ENCODE peak calls at places on chromosomes 13 and 19, in six cellular contexts. G, A, V, F, L and S are unnamed samples.

GRCh38 chr13:47893527-47893926 is 107.5 kb downstream of the SUCLA2 start:
- DNase-seq in G (no peak), A (no peak), V (no peak), F (no peak), L (no peak), S (no peak)

GRCh38 chr13:95323930-95324662 is 22.8 kb upstream of the ABCC4 start:
- DNase-seq in A (no peak), L (no peak), V (no peak), F (no peak), G (no peak), S (peak; percentile 87)

GRCh38 chr13:22114630-22115311 is 443.9 kb downstream of the FGF9 start:
- DNase-seq in A (peak; percentile 99), L (no peak), V (peak; percentile 81), F (no peak), G (no peak), S (no peak)

GRCh38 chr13:110541526-110541920 is 20.0 kb downstream of the RAB20 start:
- DNase-seq in V (no peak), G (no peak), A (no peak), L (no peak), F (no peak), S (no peak)

GRCh38 chr13:27053902-27054595 is 117.6 kb downstream of the USP12 start:
- DNase-seq in L (no peak), F (peak; percentile 29), V (peak; percentile 24), G (no peak), A (no peak), S (peak; percentile 18)

GRCh38 chr13:23776698-23777570 is 112.3 kb downstream of the MIPEP start:
- DNase-seq in V (no peak), L (no peak), G (no peak), A (peak; percentile 56), F (no peak), S (no peak)

GRCh38 chr19:10182847-10183246 is 11.9 kb downstream of the DNMT1 start:
- DNase-seq in L (no peak), G (no peak), V (no peak), F (no peak), A (no peak), S (no peak)

GRCh38 chr13:47555235-47555634 is 445.8 kb downstream of the SUCLA2 start:
- DNase-seq in A (no peak), V (no peak), F (no peak), L (no peak), G (no peak), S (no peak)

GRCh38 chr13:62040078-62040477 is 624.4 kb upstream of the PCDH20 start:
- DNase-seq in V (no peak), L (no peak), F (no peak), A (no peak), G (no peak), S (no peak)

GRCh38 chr19:42478765-42479307 is 36.1 kb upstream of the CXCL17 start:
- DNase-seq in V (no peak), F (no peak), L (no peak), G (no peak), A (no peak), S (no peak)

GRCh38 chr19:42474743-42475142 is 32.0 kb upstream of the CXCL17 start:
- DNase-seq in F (no peak), V (no peak), A (no peak), L (no peak), G (no peak), S (no peak)

GRCh38 chr19:42475366-42475765 is 32.6 kb upstream of the CXCL17 start:
- DNase-seq in G (no peak), L (no peak), F (no peak), V (no peak), A (no peak), S (no peak)

GRCh38 chr19:42477933-42478332 is 35.2 kb upstream of the CXCL17 start:
- DNase-seq in F (no peak), L (no peak), A (no peak), G (no peak), V (no peak), S (no peak)

DNA sequence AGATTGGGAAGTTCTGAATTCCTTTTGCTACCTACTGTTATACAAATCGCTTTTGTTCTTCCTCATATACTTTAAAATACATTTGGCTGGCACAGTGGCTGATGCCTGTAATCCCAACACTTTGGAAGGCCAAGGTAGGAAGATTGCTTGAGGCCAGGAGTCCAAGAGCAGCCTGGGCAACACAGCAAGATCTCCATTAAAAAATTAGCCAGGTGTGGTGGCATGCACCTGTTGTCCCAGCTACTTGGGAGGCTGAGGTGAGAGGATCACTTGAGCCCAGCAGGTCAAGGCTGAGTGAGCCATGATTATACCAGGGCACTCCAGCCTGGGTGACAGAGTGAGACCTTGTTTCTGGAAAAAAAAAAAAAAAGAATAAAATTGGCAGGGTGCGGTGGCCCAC is 34.4 kb upstream of the CXCL17 start:
- DNase-seq in G (no peak), V (no peak), L (no peak), F (no peak), A (no peak), S (no peak)
- TF ChIP-seq MAX in G (no peak), V (no peak), L (no peak), F (no peak), A (no peak), S (no peak)

GRCh38 chr13:25032160-25032559 is 63.8 kb upstream of the PABPC3 start:
- DNase-seq in F (no peak), V (no peak), L (no peak), A (no peak), G (no peak), S (no peak)

GRCh38 chr13:25037057-25037813 is 58.7 kb upstream of the PABPC3 start:
- DNase-seq in L (no peak), F (peak; percentile 67), V (peak; percentile 73), G (peak; percentile 55), A (no peak), S (peak; percentile 46)

DNA sequence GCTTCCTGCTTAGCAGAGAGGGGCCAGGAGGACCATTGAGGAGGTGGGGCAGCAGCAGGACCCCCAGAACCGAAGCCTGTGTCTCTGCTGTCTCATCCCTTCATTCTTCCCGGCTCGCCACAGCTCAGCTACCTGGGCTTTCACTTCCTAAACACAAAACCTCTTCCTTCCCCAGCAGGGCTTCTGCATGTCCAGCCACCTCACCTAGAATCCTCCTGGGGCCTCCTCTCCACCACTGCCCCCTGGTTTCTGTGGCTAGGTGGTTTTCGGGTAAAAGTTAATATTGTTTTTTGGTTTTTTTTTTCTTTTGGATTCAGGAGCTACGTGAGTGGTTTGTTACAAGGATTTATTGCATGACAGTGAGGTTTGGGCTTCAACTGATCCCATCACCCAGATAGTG is 61.8 kb upstream of the PABPC3 start:
- DNase-seq in F (no peak), A (no peak), L (no peak), V (no peak), G (no peak), S (no peak)
- TF ChIP-seq MAX in F (no peak), A (no peak), L (no peak), V (no peak), G (no peak), S (no peak)

GRCh38 chr13:73596382-73596781 is 537.6 kb downstream of the KLF5 start:
- DNase-seq in G (no peak), L (no peak), A (no peak), V (no peak), F (no peak), S (no peak)
- TF ChIP-seq MAX in G (no peak), L (no peak), A (no peak), V (no peak), F (no peak), S (no peak)

DNA sequence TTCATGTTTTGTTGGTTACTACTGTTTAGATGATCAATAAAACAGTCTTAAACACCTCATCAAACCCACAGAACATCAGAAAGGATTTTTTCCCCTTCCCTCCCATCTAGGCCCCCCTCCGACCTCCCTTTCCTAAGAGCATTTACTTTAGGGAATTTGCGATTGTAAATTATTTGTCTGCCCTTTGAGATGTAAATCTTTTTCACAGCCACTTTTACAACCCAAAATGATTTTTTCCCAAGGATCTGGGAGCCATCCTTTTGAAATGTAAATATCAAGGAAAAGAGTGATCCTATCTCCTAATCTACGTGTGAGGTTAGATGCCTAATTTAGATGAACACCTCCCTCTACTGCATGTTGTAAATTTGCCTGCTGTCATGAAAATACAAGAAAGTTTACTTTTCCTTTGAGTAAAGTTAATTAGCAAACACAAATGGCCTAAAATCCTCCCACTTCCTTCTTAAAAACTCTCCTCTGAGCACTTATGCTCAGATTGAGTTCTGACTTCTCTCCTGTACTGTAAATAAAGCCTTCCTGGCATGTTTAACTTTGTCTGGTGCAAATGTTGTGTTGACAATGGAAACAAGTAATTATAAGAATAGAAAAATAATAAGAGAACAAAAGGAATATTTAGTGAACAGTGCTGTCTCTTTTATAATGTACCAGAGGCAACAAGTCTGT is 1646.9 kb upstream of the SPRY2 start:
- DNase-seq in F (no peak), V (no peak), L (no peak), G (no peak), A (no peak), S (no peak)
- TF ChIP-seq MAX in F (no peak), V (no peak), L (no peak), G (no peak), A (no peak), S (no peak)

GRCh38 chr19:1563251-1563650 is 4.9 kb downstream of the MEX3D start:
- DNase-seq in V (no peak), G (no peak), A (no peak), L (no peak), F (no peak), S (no peak)

GRCh38 chr19:1568320-1569019 is at the start of gene MEX3D:
- DNase-seq in G (peak; percentile 67), F (peak; percentile 67), A (no peak), V (peak; percentile 63), L (no peak), S (peak; percentile 23)

GRCh38 chr19:1567848-1568227 is 287 bp downstream of the MEX3D start:
- DNase-seq in V (no peak), L (no peak), A (no peak), G (no peak), F (no peak), S (no peak)

GRCh38 chr19:1567116-1567847 is 843 bp downstream of the MEX3D start:
- DNase-seq in L (no peak), F (no peak), V (no peak), A (no peak), G (no peak), S (peak; percentile 33)

DNA sequence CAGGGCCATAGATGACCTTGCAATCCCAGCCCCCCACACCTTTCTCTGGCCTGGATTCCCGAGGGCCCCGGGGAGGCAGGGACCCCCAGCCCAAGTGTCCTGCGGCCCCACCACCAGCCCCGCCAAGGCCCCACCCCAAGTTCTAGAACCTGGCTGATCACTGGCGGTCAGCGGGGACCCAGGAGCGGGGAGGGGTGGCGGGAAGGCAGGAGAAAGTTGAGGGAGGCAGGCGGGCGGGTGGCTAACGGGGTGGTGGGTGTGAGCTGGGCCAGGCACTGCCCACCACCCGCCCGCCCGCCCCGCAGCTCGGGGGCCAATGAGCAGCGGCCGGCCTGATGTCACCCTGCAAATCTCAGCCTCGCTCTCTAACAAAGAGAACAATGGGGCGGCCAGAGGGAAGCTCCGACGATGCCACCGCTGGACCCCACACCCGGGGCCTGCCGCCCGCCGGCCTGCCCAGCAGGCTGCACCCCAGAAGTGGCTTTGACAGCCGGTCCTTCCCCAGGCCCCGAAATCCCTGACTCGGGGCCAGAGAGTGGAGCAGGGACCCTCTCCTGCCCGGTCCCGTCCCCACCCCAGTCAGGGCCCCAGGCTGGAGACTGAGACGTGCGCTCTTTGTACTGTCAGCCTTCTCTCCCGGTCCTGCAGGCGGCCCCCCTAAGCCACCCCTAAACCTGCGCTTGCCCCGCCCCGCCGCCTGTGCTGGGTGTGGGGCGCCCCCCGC is 1.6 kb downstream of the MEX3D start:
- DNase-seq in G (peak; percentile 74), F (peak; percentile 69), L (peak; percentile 39), V (no peak), A (no peak), S (peak; percentile 81)
- TF ChIP-seq MAX in G (no peak), F (peak; percentile 27), L (no peak), V (no peak), A (no peak), S (no peak)